ENCODE peak calls at places on chromosomes 16 and 17, in five cellular contexts. F is cardiac muscle cell, E is PC-3, L is GM23338, Z is fibroblast of pulmonary artery. P is an unnamed sample.

GRCh38 chr17:55549140-55549539 is 37.9 kb upstream of the SMIM36 start:
- DNase-seq in E (peak), L (peak), F (peak), Z (peak), P (no peak)

GRCh38 chr17:50837286-50837979 is 2.0 kb downstream of the WFIKKN2 start:
- DNase-seq in L (no peak), F (no peak), Z (no peak), E (no peak), P (no peak)

GRCh38 chr17:47797797-47798196 is 23.8 kb downstream of the OSBPL7 start:
- DNase-seq in L (peak), E (no peak), Z (peak), F (peak), P (no peak)

GRCh38 chr17:81578038-81578441 is 25.9 kb upstream of the FAAP100 start:
- DNase-seq in F (no peak), E (peak), L (no peak), Z (peak), P (no peak)

GRCh38 chr17:44820631-44821196 is 9.4 kb downstream of the GJC1 start:
- DNase-seq in F (no peak), Z (peak), E (peak), L (no peak), P (no peak)

GRCh38 chr17:59361916-59362810 is 30.7 kb downstream of the YPEL2 start:
- DNase-seq in E (peak), L (no peak), Z (peak), F (no peak), P (no peak)

GRCh38 chr16:68093816-68094613 is 8.8 kb downstream of the NFATC3 start:
- DNase-seq in L (peak), Z (peak), F (peak), E (peak), P (no peak)

GRCh38 chr16:80931985-80932720 is 74.5 kb downstream of the CMC2 start:
- DNase-seq in E (peak), L (peak), Z (peak), F (peak), P (peak)

GRCh38 chr16:14070555-14070876 is 603 bp upstream of the MRTFB start:
- DNase-seq in L (no peak), F (no peak), Z (no peak), E (no peak), P (no peak)

GRCh38 chr16:14074544-14074943 is 3.4 kb downstream of the MRTFB start:
- DNase-seq in F (no peak), Z (no peak), L (no peak), E (no peak), P (no peak)

GRCh38 chr16:14071576-14072271 is 605 bp downstream of the MRTFB start:
- DNase-seq in F (no peak), E (peak), Z (peak), L (peak), P (no peak)

GRCh38 chr16:14070877-14071575 is at the start of gene MRTFB:
- DNase-seq in E (peak), L (peak), F (peak), Z (peak), P (peak)

DNA sequence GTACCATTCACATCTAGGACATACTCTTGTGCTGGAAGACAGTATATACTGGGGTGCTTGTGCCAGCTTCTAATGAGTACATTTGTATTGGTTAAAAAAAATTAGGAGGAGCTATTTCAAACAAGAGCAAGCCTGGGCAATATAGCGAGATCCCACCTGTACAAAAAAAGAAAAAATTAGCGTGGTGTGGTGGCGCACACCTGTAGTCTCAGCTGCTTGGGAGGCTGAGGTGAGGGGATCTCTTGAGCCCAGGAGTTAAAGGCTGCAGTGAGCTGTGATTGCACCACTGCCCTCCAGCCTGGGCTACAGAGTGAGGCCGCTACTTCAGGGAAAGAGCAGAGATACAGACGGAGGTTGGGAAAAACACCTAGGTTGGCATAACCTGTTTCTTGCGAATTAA is 1.2 kb downstream of the MRTFB start:
- DNase-seq in F (no peak), E (no peak), L (no peak), Z (no peak), P (no peak)
- H3K4me3 ChIP-seq in F (peak), E (peak), L (peak), Z (peak), P (peak)

DNA sequence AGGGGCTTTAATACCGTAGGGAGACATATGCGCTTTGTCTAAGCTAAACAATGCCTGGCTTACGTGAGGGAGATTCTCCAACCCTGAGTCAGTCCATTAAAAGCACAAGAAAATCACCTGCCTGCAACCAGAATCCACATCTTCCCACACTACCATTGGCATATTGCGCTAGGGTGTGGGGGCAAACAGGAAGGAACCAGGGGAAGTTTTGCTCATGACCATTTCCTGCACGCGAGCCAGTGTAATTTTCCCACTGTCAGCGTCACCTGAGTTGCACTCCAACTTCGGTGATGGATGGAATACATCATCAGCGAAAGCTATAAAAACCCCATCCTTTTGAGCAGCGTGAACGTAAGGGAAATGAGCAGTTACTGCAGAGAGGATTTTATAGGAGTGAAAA is 167.9 kb upstream of the NOL11 start:
- DNase-seq in Z (peak), L (no peak), E (no peak), F (no peak), P (no peak)
- TF ChIP-seq CTCF in Z (no peak), L (no peak), E (no peak), F (no peak), P (no peak)

GRCh38 chr16:963913-964695 is 6.7 kb downstream of the LMF1 start:
- DNase-seq in F (no peak), E (peak), Z (no peak), L (no peak), P (no peak)

GRCh38 chr16:965487-965886 is 5.3 kb downstream of the LMF1 start:
- DNase-seq in Z (no peak), L (no peak), E (no peak), F (no peak), P (no peak)

GRCh38 chr16:966035-966434 is 4.7 kb downstream of the LMF1 start:
- DNase-seq in F (no peak), Z (no peak), E (no peak), L (no peak), P (peak)

GRCh38 chr16:966505-966904 is 4.3 kb downstream of the LMF1 start:
- DNase-seq in L (no peak), Z (no peak), E (no peak), F (no peak), P (no peak)

DNA sequence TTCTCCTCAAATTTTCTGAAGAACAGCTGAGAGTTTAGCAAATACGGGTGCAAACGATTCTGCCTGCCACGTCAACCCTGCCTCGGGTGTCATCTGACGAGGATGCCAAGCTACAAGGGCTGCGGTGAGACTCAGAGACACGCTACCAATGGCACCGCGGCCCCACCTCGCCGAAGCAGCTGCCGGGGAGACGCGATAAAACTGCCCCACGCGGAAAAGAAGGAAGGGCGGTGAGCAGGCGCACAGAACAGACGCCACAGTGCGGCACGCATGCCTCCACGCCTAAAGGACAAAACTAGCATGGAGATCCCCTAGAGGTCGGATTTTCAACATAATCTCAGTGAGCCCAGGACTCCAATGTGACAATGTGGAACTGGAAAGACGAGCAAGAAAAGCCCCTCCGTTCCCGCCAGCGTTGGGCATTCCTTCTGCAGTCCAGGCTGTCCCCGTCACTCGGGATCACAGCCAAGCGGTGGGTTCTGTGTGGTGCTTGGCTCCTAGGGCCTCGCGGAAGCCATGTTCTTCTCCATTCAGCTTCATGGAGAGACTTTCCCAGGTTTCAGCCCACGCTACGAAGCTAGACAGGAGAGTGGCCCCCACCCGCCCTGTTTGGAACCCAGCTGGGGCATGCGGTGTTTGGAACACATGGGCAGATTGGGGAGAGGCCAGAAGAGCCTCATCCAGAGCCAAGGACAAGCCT is 5.9 kb downstream of the LMF1 start:
- DNase-seq in L (no peak), F (no peak), Z (no peak), E (peak), P (peak)
- H3K4me3 ChIP-seq in L (no peak), F (no peak), Z (no peak), E (peak), P (peak)

GRCh38 chr17:7989781-7990655 is 12.4 kb upstream of the GUCY2D start:
- DNase-seq in L (peak), E (peak), F (peak), Z (peak), P (peak)

GRCh38 chr17:7992516-7992915 is 9.9 kb upstream of the GUCY2D start:
- DNase-seq in E (peak), F (no peak), Z (peak), L (peak), P (no peak)

GRCh38 chr17:7984904-7985303 is 17.5 kb upstream of the GUCY2D start:
- DNase-seq in Z (no peak), E (no peak), L (no peak), F (no peak), P (no peak)

GRCh38 chr17:7987112-7987893 is 15.1 kb upstream of the GUCY2D start:
- DNase-seq in E (no peak), F (no peak), L (no peak), Z (peak), P (no peak)

DNA sequence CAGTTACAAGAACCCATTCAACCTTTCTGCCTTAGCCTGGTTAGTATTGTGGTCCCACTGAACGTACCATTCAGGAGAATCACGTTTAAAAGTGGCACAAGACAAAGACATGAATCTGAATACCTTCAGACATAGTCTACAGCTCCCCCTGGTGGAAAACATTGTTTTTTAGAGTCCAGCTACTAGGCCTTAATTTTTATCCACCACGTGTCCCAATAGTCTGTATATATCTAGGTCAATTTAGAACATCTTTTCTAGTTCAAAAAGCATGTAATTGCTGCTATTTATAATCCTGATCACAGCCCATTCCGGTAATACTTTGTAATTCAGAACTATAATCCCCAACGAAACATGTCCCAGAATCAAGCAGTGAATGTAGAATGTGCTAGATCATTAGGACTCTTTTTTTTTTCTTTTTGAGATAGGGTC is 13.7 kb upstream of the GUCY2D start:
- DNase-seq in F (peak), L (peak), E (peak), Z (peak), P (no peak)
- TF ChIP-seq CTCF in F (peak), L (peak), E (peak), Z (peak), P (peak)

DNA sequence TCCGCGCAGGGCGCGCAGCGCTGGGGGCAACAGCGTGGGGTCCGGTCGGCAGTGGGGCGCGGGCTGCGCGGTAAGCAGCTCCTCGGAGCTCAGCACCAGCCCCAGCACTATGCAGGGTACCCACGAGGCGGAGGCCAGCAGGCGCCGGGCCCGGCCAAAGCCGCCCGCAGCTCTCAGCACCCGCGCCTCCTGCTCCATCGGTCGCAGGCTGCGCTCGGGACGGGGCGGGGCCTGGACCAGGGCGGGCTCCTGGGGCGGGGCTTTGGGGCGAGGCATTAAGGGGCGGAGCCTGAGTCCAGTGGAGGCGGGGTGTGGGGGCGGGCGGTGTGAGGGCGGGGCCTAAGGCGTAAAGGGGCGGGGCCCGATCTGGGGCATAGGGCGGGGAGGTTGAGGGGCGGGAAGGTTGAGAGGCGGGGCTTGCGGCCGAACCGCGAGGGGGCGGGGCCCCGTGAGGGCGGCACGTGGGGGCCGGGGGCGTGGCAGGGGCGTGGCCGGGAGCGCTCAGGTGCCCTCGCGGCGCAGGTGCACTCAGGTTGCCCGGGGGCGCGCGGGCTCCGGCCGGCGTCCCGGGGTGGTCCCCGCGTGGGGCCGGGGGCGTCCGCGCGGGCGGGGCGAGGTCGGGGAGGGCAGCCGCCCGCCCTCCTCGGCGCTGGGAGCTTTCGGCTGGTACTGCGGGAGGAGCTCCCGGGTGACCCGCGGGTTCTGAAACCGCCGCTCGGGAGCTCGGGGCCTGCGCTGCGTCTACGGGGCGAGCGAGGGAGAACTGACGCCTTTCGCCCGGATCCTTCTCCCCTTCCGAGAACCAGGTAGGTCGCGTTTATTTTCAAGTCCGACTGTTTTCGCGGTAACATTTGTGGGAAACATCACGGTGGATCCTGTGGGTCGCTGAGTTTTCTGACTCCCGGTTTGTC is 1.4 kb upstream of the SLC22A31 start:
- DNase-seq in E (peak), F (peak), L (peak), Z (peak), P (peak)
- H3K4me3 ChIP-seq in E (peak), F (peak), L (peak), Z (peak), P (peak)

DNA sequence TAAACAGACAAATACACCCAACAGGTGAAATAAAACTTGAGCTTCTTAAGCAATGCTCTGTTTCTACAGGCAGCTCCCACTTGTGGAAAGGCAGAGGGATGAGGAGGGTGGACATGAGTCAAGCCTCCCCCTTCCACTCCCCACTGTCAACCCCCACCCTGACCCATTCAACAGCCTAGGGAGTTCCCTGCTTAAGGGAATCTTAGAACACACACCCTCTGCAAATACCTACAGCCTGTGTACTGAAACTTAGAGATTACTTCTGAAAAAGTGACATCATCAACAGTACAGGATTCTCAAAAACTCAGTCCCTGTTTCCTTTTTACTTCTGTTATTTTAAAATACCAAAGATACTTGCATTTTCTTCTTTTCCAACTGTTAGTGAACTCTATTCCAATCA is 345.4 kb downstream of the SOX9 start:
- DNase-seq in E (peak), Z (peak), F (no peak), L (no peak), P (no peak)
- TF ChIP-seq CTCF in E (peak), Z (no peak), F (no peak), L (no peak), P (no peak)

GRCh38 chr17:7439462-7440112 is at the start of gene FGF11:
- DNase-seq in L (peak), F (peak), Z (no peak), E (no peak), P (no peak)
- H3K4me3 ChIP-seq in L (peak), F (peak), Z (peak), E (peak), P (peak)

DNA sequence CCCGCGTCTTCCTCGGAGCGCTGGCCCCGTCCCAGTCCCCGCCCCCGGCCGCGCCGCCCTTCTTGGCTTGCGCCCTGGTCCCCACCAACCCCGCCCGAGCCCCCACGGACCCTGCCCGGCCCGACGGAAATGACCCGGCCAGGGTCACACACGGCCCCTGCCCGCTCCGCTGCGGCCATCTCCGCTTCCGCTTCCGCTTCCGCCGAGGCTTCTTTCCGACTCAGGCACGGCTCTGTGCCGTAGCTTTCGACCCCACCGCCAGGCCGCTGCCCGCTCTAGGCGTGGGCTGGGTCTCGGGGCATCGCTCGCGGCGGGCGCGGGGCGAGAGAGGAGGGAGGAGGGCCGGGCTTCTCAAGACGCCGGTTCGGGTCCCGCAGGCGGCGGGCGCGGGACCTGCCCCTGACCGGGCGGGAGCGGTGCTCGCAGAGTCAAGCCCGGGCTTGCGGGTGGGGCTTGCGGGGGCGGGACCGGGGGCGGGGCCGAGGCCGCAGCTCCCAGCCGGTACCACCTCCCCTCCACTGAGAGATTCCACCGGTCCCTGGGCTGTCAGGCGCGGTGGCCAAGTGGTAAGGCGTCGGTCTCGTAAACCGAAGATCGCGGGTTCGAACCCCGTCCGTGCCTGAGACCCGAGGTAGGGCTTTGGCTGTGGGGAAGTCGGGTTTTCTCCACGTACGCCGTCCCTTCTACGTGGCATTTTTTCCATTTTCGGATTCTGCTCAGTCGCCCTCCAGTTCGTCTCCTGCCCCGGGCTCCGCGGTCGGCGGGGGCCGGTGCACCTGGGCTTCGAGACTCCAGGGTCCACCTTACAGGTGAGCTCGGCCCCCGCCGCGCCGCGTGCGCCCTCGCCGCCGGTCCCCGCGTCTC is 158.3 kb downstream of the RAB11FIP4 start:
- DNase-seq in L (peak), F (peak), Z (peak), E (peak), P (peak)
- TF ChIP-seq CTCF in L (no peak), F (no peak), Z (no peak), E (no peak), P (no peak)

GRCh38 chr17:43027091-43028032 is 2.3 kb downstream of the RND2 start:
- DNase-seq in Z (no peak), F (no peak), E (no peak), L (peak), P (no peak)
- H3K4me3 ChIP-seq in Z (no peak), F (no peak), E (no peak), L (peak), P (no peak)

GRCh38 chr16:2056077-2056476 is 8.3 kb downstream of the TSC2 start:
- DNase-seq in L (no peak), F (no peak), E (peak), Z (peak), P (no peak)

GRCh38 chr16:2054543-2055245 is 6.9 kb downstream of the TSC2 start:
- DNase-seq in Z (no peak), F (no peak), L (no peak), E (no peak), P (peak)

GRCh38 chr16:2057438-2057837 is 9.7 kb downstream of the TSC2 start:
- DNase-seq in L (no peak), E (no peak), Z (no peak), F (no peak), P (no peak)

GRCh38 chr16:2058901-2059300 is 11.1 kb downstream of the TSC2 start:
- DNase-seq in Z (no peak), L (no peak), F (no peak), E (no peak), P (no peak)

GRCh38 chr16:2056681-2057407 is 9.1 kb downstream of the TSC2 start:
- DNase-seq in F (no peak), L (peak), E (no peak), Z (peak), P (no peak)
- TF ChIP-seq CTCF in F (peak), L (no peak), E (peak), Z (peak), P (no peak)